ENCODE peak calls at places on chromosomes 2 and 18, in nine cellular contexts. V, P, X, N, U, B, K, A and Y are unnamed samples.

GRCh38 chr2:140975237-140975636 is 1155.6 kb downstream of the LRP1B start:
- DNase-seq in V (no peak), P (no peak), X (no peak), N (no peak), U (no peak), B (no peak), K (no peak), A (no peak), Y (no peak)

GRCh38 chr18:29188760-29189159 is 1011.8 kb upstream of the CDH2 start:
- DNase-seq in V (no peak), P (no peak), X (no peak), N (no peak), U (no peak), B (no peak), K (no peak), A (no peak), Y (no peak)

GRCh38 chr2:178865121-178865520 is 57.9 kb upstream of the TTN start:
- DNase-seq in V (no peak), P (no peak), X (no peak), N (no peak), U (no peak), B (no peak), K (no peak), A (no peak), Y (no peak)

GRCh38 chr2:18518116-18519111 is 42.0 kb downstream of the RDH14 start:
- DNase-seq in V (no peak), P (no peak), X (no peak), N (no peak), U (no peak), B (no peak), K (no peak), A (no peak), Y (no peak)

GRCh38 chr2:66888791-66889631 is 454.1 kb downstream of the MEIS1 start:
- DNase-seq in V (no peak), P (no peak), X (peak; percentile 95), N (no peak), U (no peak), B (peak; percentile 50), K (no peak), A (no peak), Y (peak; percentile 12)

GRCh38 chr2:98382086-98382485 is 35.8 kb downstream of the CNGA3 start:
- DNase-seq in V (no peak), P (no peak), X (no peak), N (no peak), U (no peak), B (no peak), K (no peak), A (no peak), Y (no peak)

GRCh38 chr18:24677011-24677410 is 216.6 kb downstream of the HRH4 start:
- DNase-seq in V (no peak), P (no peak), X (no peak), N (no peak), U (no peak), B (no peak), K (no peak), A (no peak), Y (no peak)

GRCh38 chr2:127504552-127505460 is 21.5 kb downstream of the IWS1 start:
- DNase-seq in V (no peak), P (no peak), X (no peak), N (no peak), U (no peak), B (no peak), K (no peak), A (no peak), Y (no peak)

GRCh38 chr2:165113414-165113813 is 90.4 kb downstream of the SCN3A start:
- DNase-seq in V (no peak), P (no peak), X (no peak), N (no peak), U (no peak), B (no peak), K (no peak), A (no peak), Y (no peak)

GRCh38 chr18:41444943-41445342 is 510.1 kb upstream of the PIK3C3 start:
- DNase-seq in V (no peak), P (no peak), X (no peak), N (no peak), U (no peak), B (no peak), K (no peak), A (no peak), Y (no peak)

GRCh38 chr2:38508311-38509039 is 94.3 kb downstream of the HNRNPLL start:
- DNase-seq in V (peak; percentile 77), P (peak; percentile 50), X (peak; percentile 95), N (peak; percentile 81), U (peak; percentile 74), B (peak; percentile 91), K (peak; percentile 34), A (peak; percentile 83), Y (peak; percentile 79)

GRCh38 chr2:97728091-97728596 is 14.8 kb downstream of the ZAP70 start:
- DNase-seq in V (no peak), P (no peak), X (peak; percentile 62), N (no peak), U (no peak), B (no peak), K (no peak), A (no peak), Y (no peak)

GRCh38 chr2:200786826-200787225 is 24.9 kb upstream of the BZW1 start:
- DNase-seq in V (no peak), P (no peak), X (no peak), N (peak; percentile 39), U (no peak), B (no peak), K (no peak), A (no peak), Y (peak; percentile 23)

GRCh38 chr2:132757676-132758075 is 87.7 kb upstream of the LYPD1 start:
- DNase-seq in V (no peak), P (no peak), X (no peak), N (no peak), U (no peak), B (no peak), K (no peak), A (no peak), Y (no peak)

GRCh38 chr2:21265752-21266151 is 142.0 kb downstream of the TDRD15 start:
- DNase-seq in V (no peak), P (no peak), X (no peak), N (no peak), U (no peak), B (no peak), K (no peak), A (no peak), Y (no peak)

GRCh38 chr2:187847245-187848208 is 293.3 kb upstream of the TFPI start:
- DNase-seq in V (no peak), P (no peak), X (no peak), N (no peak), U (no peak), B (no peak), K (no peak), A (no peak), Y (no peak)

GRCh38 chr2:88055049-88055435 is 541 bp downstream of the KRCC1 start:
- DNase-seq in V (no peak), P (peak; percentile 6), X (no peak), N (no peak), U (no peak), B (no peak), K (peak; percentile 16), A (no peak), Y (no peak)
- TF ChIP-seq POLR2AphosphoS5 in V (peak; percentile 50), P (no peak), X (no peak), N (no peak), U (no peak), B (no peak), K (no peak), A (no peak), Y (no peak)

DNA sequence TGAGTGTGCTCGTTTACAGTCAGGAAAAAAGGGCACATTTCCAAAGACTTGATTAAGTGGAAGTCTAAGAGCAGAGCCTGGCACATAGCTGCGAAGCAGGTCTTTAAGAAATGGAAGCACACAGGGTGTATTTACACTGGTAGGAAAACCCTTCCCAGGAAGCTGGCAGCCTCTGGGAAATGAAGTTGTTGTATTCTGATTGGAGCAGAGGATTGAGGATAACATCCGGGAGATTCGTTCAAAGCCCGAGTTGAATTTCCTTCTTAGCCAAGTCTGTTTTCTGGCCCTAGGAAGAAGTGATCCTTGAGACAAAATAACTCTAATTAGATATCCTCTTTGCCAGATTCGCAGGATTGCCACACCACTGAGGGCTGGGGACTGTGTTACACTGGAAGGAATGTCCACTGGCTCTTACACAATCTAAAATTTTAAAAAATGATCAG is 75.9 kb downstream of the ITGB1BP1 start:
- DNase-seq in V (no peak), P (no peak), X (peak; percentile 91), N (no peak), U (no peak), B (peak; percentile 26), K (no peak), A (no peak), Y (no peak)
- TF ChIP-seq POLR2AphosphoS5 in V (no peak), P (no peak), X (peak; percentile 26), N (no peak), U (no peak), B (no peak), K (no peak), A (peak; percentile 63), Y (peak; percentile 15)

GRCh38 chr2:239251971-239252370 is 148.8 kb downstream of the HDAC4 start:
- DNase-seq in V (no peak), P (no peak), X (peak; percentile 58), N (no peak), U (no peak), B (no peak), K (no peak), A (no peak), Y (no peak)

GRCh38 chr2:239247401-239248245 is 153.2 kb downstream of the HDAC4 start:
- DNase-seq in V (no peak), P (no peak), X (peak; percentile 49), N (peak; percentile 99), U (no peak), B (peak; percentile 8), K (no peak), A (no peak), Y (no peak)

GRCh38 chr2:239250216-239251071 is 150.4 kb downstream of the HDAC4 start:
- DNase-seq in V (no peak), P (no peak), X (peak; percentile 74), N (no peak), U (no peak), B (no peak), K (no peak), A (no peak), Y (no peak)

GRCh38 chr2:239249048-239249447 is 151.8 kb downstream of the HDAC4 start:
- DNase-seq in V (no peak), P (no peak), X (peak; percentile 66), N (no peak), U (no peak), B (no peak), K (no peak), A (no peak), Y (no peak)

DNA sequence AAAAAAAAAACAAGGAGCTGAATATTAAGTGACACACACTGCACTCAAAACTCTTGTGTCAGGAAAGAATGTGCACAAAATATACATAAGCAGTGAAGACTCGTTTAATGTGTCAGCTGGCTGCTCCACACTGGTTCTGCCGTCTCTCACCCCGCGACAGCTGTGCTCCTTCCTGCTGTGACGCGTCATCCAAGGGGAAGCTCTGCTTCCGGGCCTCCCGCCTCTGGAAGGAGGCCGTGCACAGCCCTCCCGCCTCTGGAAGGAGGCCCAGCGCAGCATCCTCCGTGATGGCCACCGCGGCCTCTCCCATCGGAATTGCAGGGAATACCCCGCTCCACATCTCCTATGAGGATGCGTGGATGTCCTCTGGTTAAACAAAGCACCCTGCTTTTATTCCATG is 151.0 kb downstream of the HDAC4 start:
- DNase-seq in V (no peak), P (no peak), X (peak; percentile 95), N (no peak), U (no peak), B (peak; percentile 70), K (no peak), A (no peak), Y (no peak)
- TF ChIP-seq POLR2AphosphoS5 in V (no peak), P (no peak), X (peak; percentile 68), N (peak; percentile 67), U (no peak), B (peak; percentile 76), K (no peak), A (no peak), Y (peak; percentile 10)

GRCh38 chr2:234963785-234964615 is 12.2 kb downstream of the SH3BP4 start:
- DNase-seq in V (no peak), P (no peak), X (peak; percentile 89), N (peak; percentile 38), U (no peak), B (no peak), K (no peak), A (peak; percentile 50), Y (peak; percentile 80)
- TF ChIP-seq POLR2AphosphoS5 in V (no peak), P (no peak), X (peak; percentile 40), N (no peak), U (no peak), B (no peak), K (no peak), A (peak; percentile 25), Y (peak; percentile 84)